ENCODE peak calls at places on chromosomes 6 and 20, in ten cellular contexts. W is esophagus squamous epithelium; Z is neural crest cell; I is head of caudate nucleus; Q is choroid plexus epithelial cell; C is HEK293T; X is activated naive CD4-positive, alpha-beta T cell treated with anti-CD3 and anti-CD28 coated beads, Interleukin-2, amount 50 U/mL, for 16 hours; L is NAMALWA; T is stimulated activated CD4-positive, alpha-beta T cell treated with anti-CD3 and anti-CD28 coated beads, Interleukin-1b, Interleukin-23, amount 100 ng/mL, for 48 hours; D is stimulated activated naive CD4-positive, alpha-beta T cell treated with Interleukin-2 at 50 U/mL for 16 hours. N is an unnamed sample.

GRCh38 chr20:17456226-17456625 is 75.0 kb downstream of the BFSP1 start:
- DNase-seq in W (no peak), Z (no peak), I (no peak), Q (no peak), C (no peak), X (no peak), L (no peak), T (no peak), D (no peak), N (no peak)

GRCh38 chr6:72616406-72617015 is 5.4 kb upstream of the KCNQ5 start:
- DNase-seq in W (no peak), Z (no peak), I (no peak), Q (peak), C (no peak), X (no peak), L (peak), T (no peak), D (no peak), N (peak)

GRCh38 chr6:90247262-90247661 is 49.4 kb downstream of the BACH2 start:
- DNase-seq in W (no peak), Z (no peak), I (no peak), Q (no peak), C (no peak), X (no peak), L (no peak), T (no peak), D (no peak), N (no peak)

GRCh38 chr6:2819891-2820814 is 21.5 kb downstream of the SERPINB1 start:
- DNase-seq in W (no peak), Z (no peak), I (no peak), Q (no peak), C (no peak), X (no peak), L (no peak), T (no peak), D (no peak), N (no peak)

GRCh38 chr6:26576929-26577719 is 19.6 kb upstream of the ABT1 start:
- DNase-seq in W (no peak), Z (peak), I (peak), Q (peak), C (no peak), X (peak), L (no peak), T (peak), D (peak), N (peak)

GRCh38 chr6:167949121-167949684 is 48.3 kb upstream of the KIF25 start:
- DNase-seq in W (no peak), Z (no peak), I (no peak), Q (no peak), C (no peak), X (no peak), L (no peak), T (no peak), D (no peak), N (no peak)

GRCh38 chr6:114064862-114065261 is 93.9 kb upstream of the HDAC2 start:
- DNase-seq in W (no peak), Z (no peak), I (no peak), Q (no peak), C (no peak), X (no peak), L (no peak), T (no peak), D (no peak), N (no peak)

GRCh38 chr6:162543221-162543620 is 184.3 kb downstream of the PRKN start:
- DNase-seq in W (no peak), Z (no peak), I (no peak), Q (no peak), C (no peak), X (no peak), L (no peak), T (no peak), D (no peak), N (no peak)

GRCh38 chr6:31791324-31792089 is 4.0 kb downstream of the VARS1 start:
- DNase-seq in W (no peak), Z (peak), I (peak), Q (peak), C (peak), X (peak), L (peak), T (no peak), D (peak), N (no peak)

GRCh38 chr6:42781811-42782688 is at the start of gene BICRAL:
- DNase-seq in W (no peak), Z (peak), I (no peak), Q (peak), C (peak), X (peak), L (peak), T (peak), D (peak), N (peak)

GRCh38 chr6:125812394-125813231 is 21.9 kb downstream of the NCOA7 start:
- DNase-seq in W (no peak), Z (no peak), I (no peak), Q (peak), C (no peak), X (no peak), L (no peak), T (no peak), D (no peak), N (peak)

GRCh38 chr6:47308674-47309325 is 905 bp downstream of the TNFRSF21 start:
- DNase-seq in W (no peak), Z (peak), I (peak), Q (peak), C (peak), X (no peak), L (peak), T (no peak), D (no peak), N (no peak)

GRCh38 chr6:85576479-85576878 is 17.2 kb downstream of the SNX14 start:
- DNase-seq in W (no peak), Z (no peak), I (no peak), Q (no peak), C (no peak), X (no peak), L (no peak), T (no peak), D (no peak), N (no peak)

GRCh38 chr6:167941822-167942221 is 55.6 kb upstream of the KIF25 start:
- DNase-seq in W (no peak), Z (no peak), I (no peak), Q (no peak), C (no peak), X (no peak), L (no peak), T (no peak), D (no peak), N (no peak)

GRCh38 chr20:50336631-50337030 is 146.0 kb downstream of the CEBPB start:
- DNase-seq in W (no peak), Z (no peak), I (no peak), Q (no peak), C (no peak), X (no peak), L (no peak), T (no peak), D (no peak), N (no peak)

GRCh38 chr20:32973077-32973717 is 31.0 kb downstream of the SUN5 start:
- DNase-seq in W (no peak), Z (no peak), I (no peak), Q (no peak), C (no peak), X (no peak), L (no peak), T (no peak), D (no peak), N (no peak)

GRCh38 chr6:109460161-109460830 is 4.7 kb upstream of the MICAL1 start:
- DNase-seq in W (no peak), Z (no peak), I (no peak), Q (no peak), C (no peak), X (no peak), L (no peak), T (no peak), D (no peak), N (no peak)

GRCh38 chr6:52507557-52508260 is 69.2 kb downstream of the TRAM2 start:
- DNase-seq in W (no peak), Z (no peak), I (no peak), Q (peak), C (no peak), X (no peak), L (no peak), T (no peak), D (no peak), N (no peak)

GRCh38 chr20:58023781-58024180 is 204.7 kb downstream of the ANKRD60 start:
- DNase-seq in W (no peak), Z (no peak), I (no peak), Q (no peak), C (no peak), X (no peak), L (no peak), T (no peak), D (no peak), N (no peak)

GRCh38 chr20:46563170-46563847 is 12.9 kb upstream of the OCSTAMP start:
- DNase-seq in W (no peak), Z (peak), I (peak), Q (no peak), C (no peak), X (no peak), L (no peak), T (no peak), D (no peak), N (peak)

GRCh38 chr6:138115877-138116660 is 8.8 kb upstream of the PERP start:
- DNase-seq in W (no peak), Z (no peak), I (peak), Q (peak), C (peak), X (peak), L (peak), T (peak), D (peak), N (peak)